ENCODE peak calls at places on chromosomes 4 and X, in four cellular contexts. One of them, this sample, is unnamed.

GRCh38 chrX:4642114-4642513 is 928.7 kb upstream of the PRKX start:
- DNase-seq in GM20000: no peak
- DNase-seq in tibial artery: no peak
- DNase-seq in choroid plexus epithelial cell: no peak
- DNase-seq in this sample: no peak

GRCh38 chr4:7817877-7818675 is 121.6 kb downstream of the AFAP1 start:
- DNase-seq in GM20000: no peak
- DNase-seq in tibial artery: no peak
- DNase-seq in choroid plexus epithelial cell: no peak
- DNase-seq in this sample: no peak

GRCh38 chr4:87965501-87965975 is 10.0 kb upstream of the SPP1 start:
- DNase-seq in GM20000: no peak
- DNase-seq in tibial artery: no peak
- DNase-seq in choroid plexus epithelial cell: no peak
- DNase-seq in this sample: no peak

GRCh38 chrX:112834016-112834855 is 6.4 kb downstream of the AMOT start:
- DNase-seq in GM20000: no peak
- DNase-seq in tibial artery: no peak
- DNase-seq in choroid plexus epithelial cell: peak; percentile 16
- DNase-seq in this sample: no peak

GRCh38 chr4:40473578-40474388 is 138.7 kb downstream of the CHRNA9 start:
- DNase-seq in GM20000: no peak
- DNase-seq in tibial artery: no peak
- DNase-seq in choroid plexus epithelial cell: no peak
- DNase-seq in this sample: no peak

GRCh38 chr4:18935956-18936355 is 914.4 kb upstream of the LCORL start:
- DNase-seq in GM20000: no peak
- DNase-seq in tibial artery: no peak
- DNase-seq in choroid plexus epithelial cell: peak; percentile 14
- DNase-seq in this sample: no peak

GRCh38 chrX:23937100-23937499 is 29.3 kb downstream of the CXorf58 start:
- DNase-seq in GM20000: no peak
- DNase-seq in tibial artery: no peak
- DNase-seq in choroid plexus epithelial cell: peak; percentile 13
- DNase-seq in this sample: no peak

GRCh38 chrX:123846598-123847038 is 13.2 kb upstream of the XIAP start:
- DNase-seq in GM20000: no peak
- DNase-seq in tibial artery: no peak
- DNase-seq in choroid plexus epithelial cell: peak; percentile 75
- DNase-seq in this sample: no peak

GRCh38 chr4:109990307-109991257 is 77.9 kb downstream of the EGF start:
- DNase-seq in GM20000: peak; percentile 40
- DNase-seq in tibial artery: no peak
- DNase-seq in choroid plexus epithelial cell: no peak
- DNase-seq in this sample: no peak

GRCh38 chrX:11408111-11408405 is 114.8 kb downstream of the AMELX start:
- DNase-seq in GM20000: no peak
- DNase-seq in tibial artery: no peak
- DNase-seq in choroid plexus epithelial cell: no peak
- DNase-seq in this sample: no peak

GRCh38 chr4:24595662-24596061 is 11.3 kb upstream of the DHX15 start:
- DNase-seq in GM20000: no peak
- DNase-seq in tibial artery: no peak
- DNase-seq in choroid plexus epithelial cell: no peak
- DNase-seq in this sample: no peak

GRCh38 chr4:19130836-19131235 is 1109.3 kb upstream of the LCORL start:
- DNase-seq in GM20000: no peak
- DNase-seq in tibial artery: no peak
- DNase-seq in choroid plexus epithelial cell: peak; percentile 71
- DNase-seq in this sample: no peak

GRCh38 chr4:45554423-45554822 is 569.4 kb downstream of the GABRG1 start:
- DNase-seq in GM20000: no peak
- DNase-seq in tibial artery: no peak
- DNase-seq in choroid plexus epithelial cell: peak; percentile 2
- DNase-seq in this sample: no peak

GRCh38 chr4:56513517-56513916 is 7.9 kb downstream of the ARL9 start:
- DNase-seq in GM20000: no peak
- DNase-seq in tibial artery: no peak
- DNase-seq in choroid plexus epithelial cell: no peak
- DNase-seq in this sample: no peak

GRCh38 chr4:60089546-60090273 is 1110.4 kb upstream of the ADGRL3 start:
- DNase-seq in GM20000: no peak
- DNase-seq in tibial artery: no peak
- DNase-seq in choroid plexus epithelial cell: no peak
- DNase-seq in this sample: no peak

GRCh38 chrX:14095702-14096101 is 66.0 kb upstream of the GEMIN8 start:
- DNase-seq in GM20000: peak; percentile 16
- DNase-seq in tibial artery: no peak
- DNase-seq in choroid plexus epithelial cell: peak; percentile 78
- DNase-seq in this sample: peak; percentile 10

GRCh38 chr4:11543710-11544109 is 115.0 kb upstream of the HS3ST1 start:
- DNase-seq in GM20000: no peak
- DNase-seq in tibial artery: no peak
- DNase-seq in choroid plexus epithelial cell: peak; percentile 56
- DNase-seq in this sample: no peak

GRCh38 chrX:119887721-119888425 is 7.8 kb upstream of the AKAP14 start:
- DNase-seq in GM20000: peak; percentile 63
- DNase-seq in tibial artery: no peak
- DNase-seq in choroid plexus epithelial cell: peak; percentile 50
- DNase-seq in this sample: peak; percentile 52
- TF ChIP-seq CTCF in GM20000: no peak
- TF ChIP-seq CTCF in tibial artery: no peak
- TF ChIP-seq CTCF in choroid plexus epithelial cell: peak; percentile 68
- TF ChIP-seq CTCF in this sample: peak; percentile 65

GRCh38 chrX:68511255-68511654 is 12.4 kb downstream of the YIPF6 start:
- DNase-seq in GM20000: peak; percentile 25
- DNase-seq in tibial artery: no peak
- DNase-seq in choroid plexus epithelial cell: peak; percentile 59
- DNase-seq in this sample: no peak
- TF ChIP-seq CTCF in GM20000: peak; percentile 42
- TF ChIP-seq CTCF in tibial artery: peak; percentile 57
- TF ChIP-seq CTCF in choroid plexus epithelial cell: peak; percentile 79
- TF ChIP-seq CTCF in this sample: peak; percentile 70

DNA sequence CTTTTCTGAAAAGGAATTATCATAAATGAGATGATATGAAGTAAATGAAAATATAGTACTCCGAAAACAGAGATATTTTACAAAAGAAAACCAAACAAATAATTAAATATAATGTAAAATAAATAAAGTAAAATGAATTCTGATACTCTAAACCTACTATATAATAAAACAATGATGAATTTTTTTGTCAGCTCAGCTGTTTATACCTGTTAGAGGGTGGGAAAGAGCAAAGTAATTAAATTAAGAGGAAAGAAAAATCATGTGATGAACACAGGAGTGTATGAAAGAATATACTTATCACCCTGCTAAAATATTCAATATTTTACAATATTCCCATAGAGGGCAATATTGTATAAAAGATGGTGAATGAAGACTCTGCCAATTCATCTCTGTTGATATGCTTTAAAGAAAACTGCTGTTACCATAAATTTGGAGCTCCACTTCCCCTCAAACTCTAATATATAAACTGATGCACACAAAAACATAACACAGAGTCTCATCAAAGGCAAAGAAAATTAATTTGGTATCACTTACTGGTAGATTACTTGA is 6.5 kb upstream of the NDST4 start:
- DNase-seq in GM20000: no peak
- DNase-seq in tibial artery: no peak
- DNase-seq in choroid plexus epithelial cell: peak; percentile 10
- DNase-seq in this sample: no peak
- TF ChIP-seq CTCF in GM20000: no peak
- TF ChIP-seq CTCF in tibial artery: no peak
- TF ChIP-seq CTCF in choroid plexus epithelial cell: no peak
- TF ChIP-seq CTCF in this sample: peak; percentile 35

DNA sequence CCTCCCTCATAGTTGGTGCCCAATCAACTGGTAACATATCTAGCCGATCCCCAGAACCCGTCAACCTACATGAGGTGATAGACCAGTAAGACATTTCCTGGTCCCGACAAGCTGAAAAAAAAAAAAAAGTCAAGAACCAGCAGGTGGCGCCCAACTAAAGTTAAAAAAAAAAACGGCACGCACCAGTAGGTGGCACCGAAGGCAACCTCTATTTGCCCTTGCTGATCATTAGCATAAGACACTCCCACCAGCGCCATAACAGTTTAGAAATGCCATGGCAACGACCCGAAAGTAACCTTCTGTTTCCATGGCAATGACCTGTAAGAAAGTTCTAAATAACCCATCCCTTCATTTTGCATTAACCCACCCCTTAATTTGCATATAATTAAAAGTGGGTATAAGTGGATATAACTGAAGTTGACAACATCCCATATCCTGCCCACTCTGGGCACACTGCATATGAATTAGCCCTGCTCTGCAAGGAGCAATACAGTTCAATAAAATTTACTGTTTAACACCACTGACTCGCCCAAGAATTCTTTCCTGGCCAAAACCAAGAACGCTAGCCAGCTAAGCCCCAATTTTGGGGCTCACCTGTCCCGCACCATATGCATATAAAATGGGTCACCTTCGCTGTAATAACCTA is 83.9 kb upstream of the SPANXB1 start:
- DNase-seq in GM20000: peak; percentile 4
- DNase-seq in tibial artery: no peak
- DNase-seq in choroid plexus epithelial cell: peak; percentile 80
- DNase-seq in this sample: no peak
- TF ChIP-seq CTCF in GM20000: no peak
- TF ChIP-seq CTCF in tibial artery: peak; percentile 43
- TF ChIP-seq CTCF in choroid plexus epithelial cell: peak; percentile 73
- TF ChIP-seq CTCF in this sample: peak; percentile 62

GRCh38 chr4:177171588-177171987 is 138.1 kb upstream of the NEIL3 start:
- DNase-seq in GM20000: no peak
- DNase-seq in tibial artery: no peak
- DNase-seq in choroid plexus epithelial cell: no peak
- DNase-seq in this sample: no peak
- TF ChIP-seq CTCF in GM20000: no peak
- TF ChIP-seq CTCF in tibial artery: no peak
- TF ChIP-seq CTCF in choroid plexus epithelial cell: no peak
- TF ChIP-seq CTCF in this sample: no peak

GRCh38 chr4:32226201-32226600 is 1506.0 kb downstream of the PCDH7 start:
- DNase-seq in GM20000: no peak
- DNase-seq in tibial artery: no peak
- DNase-seq in choroid plexus epithelial cell: peak; percentile 81
- DNase-seq in this sample: no peak
- TF ChIP-seq CTCF in GM20000: no peak
- TF ChIP-seq CTCF in tibial artery: no peak
- TF ChIP-seq CTCF in choroid plexus epithelial cell: no peak
- TF ChIP-seq CTCF in this sample: no peak

DNA sequence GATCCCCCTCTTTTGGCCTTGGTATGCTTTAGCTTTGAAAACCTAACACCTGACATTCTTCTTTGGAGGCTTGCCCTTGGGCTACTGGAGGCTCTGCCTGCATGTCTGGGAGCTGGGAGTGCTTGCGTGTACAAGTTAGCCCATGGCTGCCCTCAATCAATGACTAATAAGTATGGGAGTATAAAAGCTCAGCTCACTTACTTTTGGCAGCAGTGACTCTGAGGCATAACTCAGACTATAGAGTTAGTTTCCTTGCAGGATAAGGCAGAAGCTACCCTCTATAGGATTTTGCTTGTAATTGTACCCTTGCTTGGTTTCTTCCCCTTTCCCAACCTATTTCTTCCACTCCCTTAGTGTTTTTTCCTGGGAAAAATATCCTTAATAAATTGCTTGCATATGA is 247.9 kb downstream of the PPP1R2C start:
- DNase-seq in GM20000: no peak
- DNase-seq in tibial artery: no peak
- DNase-seq in choroid plexus epithelial cell: peak; percentile 52
- DNase-seq in this sample: no peak
- TF ChIP-seq CTCF in GM20000: no peak
- TF ChIP-seq CTCF in tibial artery: no peak
- TF ChIP-seq CTCF in choroid plexus epithelial cell: peak; percentile 23
- TF ChIP-seq CTCF in this sample: no peak

DNA sequence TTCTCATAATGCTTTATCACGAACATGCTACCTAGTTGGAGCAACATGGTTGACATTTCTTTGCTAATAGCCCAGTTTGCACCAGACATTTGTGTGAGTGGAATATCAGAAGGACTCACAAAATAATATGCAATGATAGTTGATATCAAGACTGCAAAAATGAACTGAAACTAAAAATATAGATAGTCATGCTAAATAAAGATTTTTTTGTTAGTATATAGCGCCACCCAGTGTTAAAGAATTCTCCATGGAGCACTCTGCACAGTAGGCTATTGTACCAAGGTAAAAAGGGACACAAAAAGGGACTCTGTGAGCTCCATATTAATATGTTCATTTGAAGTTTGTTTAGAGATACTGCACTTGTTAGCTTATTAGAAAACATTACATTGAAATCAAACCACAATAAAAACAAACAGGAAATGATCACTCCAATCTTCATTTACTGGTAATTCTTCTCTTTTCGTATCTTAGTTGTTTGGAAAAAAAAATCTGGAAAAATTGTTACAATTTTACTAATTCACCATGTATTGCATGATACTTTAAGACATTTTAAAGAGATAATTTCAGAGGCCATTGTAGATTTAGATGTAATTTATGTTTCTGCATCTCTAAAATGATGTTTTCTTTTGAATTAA is 1509.6 kb downstream of the ADGRL3 start:
- DNase-seq in GM20000: peak; percentile 14
- DNase-seq in tibial artery: no peak
- DNase-seq in choroid plexus epithelial cell: peak; percentile 43
- DNase-seq in this sample: no peak
- TF ChIP-seq CTCF in GM20000: no peak
- TF ChIP-seq CTCF in tibial artery: peak; percentile 53
- TF ChIP-seq CTCF in choroid plexus epithelial cell: peak; percentile 54
- TF ChIP-seq CTCF in this sample: peak; percentile 79

GRCh38 chrX:40169193-40170086 is 71.7 kb upstream of the BCOR start:
- DNase-seq in GM20000: peak; percentile 81
- DNase-seq in tibial artery: peak; percentile 70
- DNase-seq in choroid plexus epithelial cell: peak; percentile 92
- DNase-seq in this sample: no peak
- TF ChIP-seq CTCF in GM20000: peak; percentile 34
- TF ChIP-seq CTCF in tibial artery: no peak
- TF ChIP-seq CTCF in choroid plexus epithelial cell: peak; percentile 70
- TF ChIP-seq CTCF in this sample: peak; percentile 56

GRCh38 chrX:139691843-139692505 is 16.0 kb downstream of the MCF2 start:
- DNase-seq in GM20000: no peak
- DNase-seq in tibial artery: no peak
- DNase-seq in choroid plexus epithelial cell: no peak
- DNase-seq in this sample: peak; percentile 13
- TF ChIP-seq CTCF in GM20000: no peak
- TF ChIP-seq CTCF in tibial artery: no peak
- TF ChIP-seq CTCF in choroid plexus epithelial cell: no peak
- TF ChIP-seq CTCF in this sample: no peak

This sample was measured in progenitor cell of endocrine pancreas.